ENCODE peak calls at places on chromosomes 13 and 19, in five cellular contexts. D is AG08395, H is NCI-H82, K is T-cell, Q is GDM1. V is an unnamed sample.

GRCh38 chr19:45865269-45865948 is 1.3 kb downstream of the FOXA3 start:
- DNase-seq in D (no peak), H (no peak), K (no peak), Q (no peak), V (no peak)

GRCh38 chr13:105048685-105049084 is 1486.8 kb downstream of the EFNB2 start:
- DNase-seq in D (no peak), H (peak; percentile 52), K (no peak), Q (no peak), V (no peak)

GRCh38 chr13:80436571-80437169 is 95.7 kb upstream of the SPRY2 start:
- DNase-seq in D (no peak), H (peak; percentile 39), K (no peak), Q (no peak), V (no peak)

GRCh38 chr19:6484831-6485230 is 3.2 kb upstream of the DENND1C start:
- DNase-seq in D (no peak), H (no peak), K (no peak), Q (no peak), V (no peak)

GRCh38 chr19:39408392-39409206 is 2.0 kb downstream of the ZFP36 start:
- DNase-seq in D (no peak), H (no peak), K (no peak), Q (no peak), V (peak; percentile 39)

GRCh38 chr13:74067818-74068217 is 66.4 kb downstream of the KLF12 start:
- DNase-seq in D (no peak), H (peak; percentile 61), K (no peak), Q (no peak), V (no peak)

GRCh38 chr13:95710313-95710712 is 33.4 kb downstream of the DNAJC3 start:
- DNase-seq in D (peak; percentile 41), H (no peak), K (no peak), Q (no peak), V (no peak)

GRCh38 chr19:5823579-5824281 is 15.8 kb downstream of the FUT6 start:
- DNase-seq in D (no peak), H (peak; percentile 52), K (no peak), Q (no peak), V (no peak)

GRCh38 chr13:60047943-60048342 is 115.8 kb downstream of the DIAPH3 start:
- DNase-seq in D (no peak), H (no peak), K (no peak), Q (no peak), V (no peak)

GRCh38 chr13:19791953-19792537 is 9.3 kb upstream of the PSPC1 start:
- DNase-seq in D (no peak), H (peak; percentile 72), K (no peak), Q (no peak), V (no peak)

GRCh38 chr13:51349016-51349415 is 9.5 kb downstream of the SERPINE3 start:
- DNase-seq in D (no peak), H (no peak), K (no peak), Q (no peak), V (no peak)

GRCh38 chr19:33209844-33210230 is 15.7 kb downstream of the LRP3 start:
- DNase-seq in D (no peak), H (no peak), K (no peak), Q (no peak), V (no peak)

GRCh38 chr19:7751157-7751783 is 3.9 kb upstream of the CD209 start:
- DNase-seq in D (no peak), H (no peak), K (no peak), Q (no peak), V (no peak)

GRCh38 chr13:64471916-64472315 is 2758.2 kb downstream of the PCDH9 start:
- DNase-seq in D (peak; percentile 11), H (no peak), K (no peak), Q (no peak), V (no peak)

V was measured in naive thymus-derived CD8-positive, alpha-beta T cell.